ENCODE peak calls at places on chromosomes 2 and 18, in five cellular contexts. D, T, O, B and Q are unnamed samples.

GRCh38 chr2:233746475-233747282 is 13.4 kb upstream of the UGT1A1 start:
- DNase-seq in D (no peak), T (no peak), O (no peak), B (no peak), Q (no peak)

GRCh38 chr2:8592736-8593135 is 89.1 kb upstream of the ID2 start:
- DNase-seq in D (no peak), T (no peak), O (no peak), B (no peak), Q (no peak)

GRCh38 chr2:241003369-241003768 is 5.0 kb downstream of the SNED1 start:
- DNase-seq in D (no peak), T (no peak), O (no peak), B (no peak), Q (no peak)

GRCh38 chr18:37547196-37547595 is 18.4 kb downstream of the CELF4 start:
- DNase-seq in D (no peak), T (no peak), O (no peak), B (no peak), Q (no peak)

GRCh38 chr2:43898134-43898957 is 59.6 kb downstream of the ABCG8 start:
- DNase-seq in D (no peak), T (no peak), O (no peak), B (no peak), Q (no peak)

GRCh38 chr18:79199691-79200374 is 130.6 kb downstream of the ATP9B start:
- DNase-seq in D (no peak), T (no peak), O (no peak), B (peak), Q (no peak)

GRCh38 chr18:23158884-23159820 is 23.9 kb downstream of the CABLES1 start:
- DNase-seq in D (no peak), T (no peak), O (no peak), B (no peak), Q (no peak)

GRCh38 chr2:177806025-177806424 is 266.6 kb downstream of the PDE11A start:
- DNase-seq in D (no peak), T (no peak), O (no peak), B (peak), Q (no peak)

GRCh38 chr2:114714316-114714715 is 271.9 kb downstream of the DPP10 start:
- DNase-seq in D (no peak), T (no peak), O (no peak), B (no peak), Q (no peak)

GRCh38 chr2:217834057-217834620 is 168.7 kb downstream of the TNS1 start:
- DNase-seq in D (no peak), T (no peak), O (peak), B (no peak), Q (peak)

GRCh38 chr2:65550246-65550645 is 117.8 kb upstream of the SPRED2 start:
- DNase-seq in D (peak), T (no peak), O (no peak), B (peak), Q (no peak)

GRCh38 chr2:201127570-201127969 is 11.6 kb downstream of the CFLAR start:
- DNase-seq in D (peak), T (no peak), O (peak), B (peak), Q (no peak)

GRCh38 chr2:187580462-187581124 is 26.4 kb upstream of the TFPI start:
- DNase-seq in D (peak), T (no peak), O (no peak), B (peak), Q (no peak)

GRCh38 chr2:119659601-119660342 is 19.2 kb upstream of the TMEM177 start:
- DNase-seq in D (peak), T (no peak), O (peak), B (peak), Q (no peak)

GRCh38 chr2:85903849-85904248 is 15.1 kb upstream of the ST3GAL5 start:
- DNase-seq in D (no peak), T (no peak), O (no peak), B (no peak), Q (no peak)

GRCh38 chr2:10039658-10040410 is 3.5 kb upstream of the KLF11 start:
- DNase-seq in D (no peak), T (no peak), O (peak), B (peak), Q (no peak)

GRCh38 chr2:3117650-3118216 is 259.9 kb downstream of the EIPR1 start:
- DNase-seq in D (no peak), T (no peak), O (no peak), B (no peak), Q (no peak)

GRCh38 chr2:218019411-218020060 is 16.7 kb upstream of the TNS1 start:
- DNase-seq in D (no peak), T (no peak), O (no peak), B (no peak), Q (peak)

GRCh38 chr2:201484805-201485204 is 33.3 kb downstream of the STRADB start:
- DNase-seq in D (no peak), T (no peak), O (no peak), B (no peak), Q (no peak)

GRCh38 chr2:107633580-107634147 is 193.0 kb upstream of the RGPD4 start:
- DNase-seq in D (no peak), T (no peak), O (no peak), B (peak), Q (no peak)

GRCh38 chr2:171160630-171161424 is at the start of gene TLK1:
- DNase-seq in D (peak), T (no peak), O (peak), B (peak), Q (peak)

GRCh38 chr2:10446631-10447030 is 1.5 kb downstream of the ODC1 start:
- DNase-seq in D (peak), T (no peak), O (no peak), B (no peak), Q (no peak)

GRCh38 chr2:9771481-9772017 is 71.7 kb upstream of the TAF1B start:
- DNase-seq in D (no peak), T (no peak), O (no peak), B (peak), Q (no peak)

GRCh38 chr2:112793449-112793978 is 9.2 kb upstream of the IL1A start:
- DNase-seq in D (no peak), T (no peak), O (no peak), B (peak), Q (no peak)

GRCh38 chr2:174259981-174260380 is 11.6 kb upstream of the OLA1 start:
- DNase-seq in D (no peak), T (no peak), O (no peak), B (peak), Q (no peak)

GRCh38 chr2:197803033-197803444 is 1.4 kb upstream of the PLCL1 start:
- DNase-seq in D (peak), T (no peak), O (no peak), B (peak), Q (no peak)

DNA sequence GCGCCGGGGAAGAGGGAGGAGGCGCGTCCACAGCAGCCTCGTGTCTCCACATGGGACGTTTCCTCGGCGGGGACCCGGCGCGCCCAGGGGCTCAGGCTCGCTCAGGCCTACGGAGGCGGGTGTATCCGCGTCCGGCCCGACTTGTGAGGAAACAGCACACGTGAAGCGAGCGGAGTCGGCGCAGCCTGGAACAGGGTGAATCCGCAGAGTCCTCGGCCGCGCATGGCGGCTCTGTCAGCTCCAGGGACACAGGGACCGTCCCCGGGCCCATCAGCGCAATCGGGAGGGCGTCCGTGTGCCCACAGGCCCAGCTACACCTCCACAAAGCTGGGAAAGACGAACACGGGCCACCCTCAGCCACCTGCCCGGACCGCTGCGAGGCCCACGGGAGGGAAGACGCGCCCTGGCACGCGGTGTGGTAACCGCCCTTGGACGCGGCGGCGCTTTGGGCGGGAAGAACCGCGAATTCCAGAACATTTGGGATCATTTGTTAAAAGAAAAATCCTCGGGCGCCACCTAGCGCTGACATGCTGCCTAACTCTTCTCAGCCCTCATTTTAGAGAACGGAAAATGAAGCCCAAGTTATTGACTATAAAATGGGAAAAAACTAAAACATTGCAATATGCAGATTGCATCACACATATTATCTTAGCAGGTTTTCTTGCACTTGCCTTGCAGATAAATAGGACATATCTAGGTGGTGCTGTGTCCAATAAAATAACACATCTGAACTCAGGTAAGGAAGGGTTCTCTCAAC is 40.4 kb downstream of the TMEM18 start:
- DNase-seq in D (peak), T (no peak), O (peak), B (peak), Q (no peak)
- H3K4me3 ChIP-seq in D (no peak), T (peak), O (peak), B (peak), Q (peak)

GRCh38 chr2:133667-134593 is 87.6 kb upstream of the FAM110C start:
- DNase-seq in D (no peak), T (no peak), O (no peak), B (no peak), Q (no peak)
- H3K27ac ChIP-seq in D (no peak), T (no peak), O (no peak), B (no peak), Q (no peak)

DNA sequence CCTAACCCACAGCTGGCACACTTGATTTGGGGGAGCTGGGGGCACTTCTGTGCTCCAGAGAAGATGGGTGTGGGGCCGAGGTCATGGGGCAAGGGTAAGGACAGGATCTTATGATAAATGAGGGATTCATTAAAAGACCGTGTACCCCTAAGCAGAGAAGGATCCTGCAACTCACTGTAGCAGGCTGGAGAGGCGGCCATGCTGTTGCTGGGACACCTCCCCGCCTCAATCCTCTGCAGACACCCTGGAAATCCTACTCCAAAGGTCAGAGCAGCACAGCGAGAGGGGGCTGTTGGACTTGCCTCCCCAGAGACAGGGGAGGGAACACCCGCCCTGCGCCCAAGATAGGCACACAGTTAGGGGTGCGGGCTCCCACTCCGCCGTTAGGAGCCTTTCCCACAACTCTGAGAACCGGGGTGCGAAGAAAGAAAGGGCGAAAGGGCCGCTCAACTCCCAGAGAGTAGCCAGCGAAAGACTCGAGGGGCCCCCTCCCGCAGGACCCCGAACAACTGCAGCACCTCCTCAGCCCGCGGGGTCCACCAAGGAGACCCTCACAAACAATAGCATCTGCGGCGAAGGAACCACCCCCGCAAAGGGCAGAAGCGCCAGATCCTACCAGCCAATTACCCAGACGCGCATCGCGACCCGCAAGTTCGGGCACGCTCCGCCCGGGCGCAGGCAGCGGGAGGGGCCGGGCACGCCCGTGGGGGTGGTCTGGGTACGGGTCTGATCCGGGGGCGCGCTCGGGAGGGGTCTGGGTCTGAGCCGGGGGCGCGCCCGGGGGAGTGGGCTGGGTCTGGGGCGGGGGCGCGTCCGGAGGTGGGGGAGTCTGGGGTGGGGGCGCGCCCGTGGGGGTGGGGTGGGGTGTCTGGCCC is 1.3 kb downstream of the PARD6G start:
- DNase-seq in D (no peak), T (no peak), O (peak), B (no peak), Q (peak)
- H3K4me3 ChIP-seq in D (no peak), T (peak), O (peak), B (no peak), Q (peak)

DNA sequence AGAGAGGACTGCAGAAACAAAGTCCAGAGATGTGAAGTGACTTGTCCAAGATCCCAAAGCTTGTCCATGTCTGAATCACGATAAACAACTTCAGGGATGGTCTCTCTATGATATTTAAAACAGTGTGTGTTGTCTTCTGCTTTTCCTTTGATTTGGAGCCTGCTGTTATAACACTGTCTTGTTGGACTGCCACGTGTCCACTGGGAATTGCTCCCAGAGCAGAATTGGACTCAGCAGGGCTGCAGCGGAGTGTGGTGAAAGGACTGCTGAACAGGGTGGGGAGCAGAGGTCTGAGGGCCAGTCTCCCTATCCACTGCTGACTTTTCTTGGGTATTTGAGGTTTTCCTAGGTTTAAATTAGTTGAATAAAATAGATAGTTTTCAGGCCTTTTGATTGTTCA is 68.3 kb downstream of the IL1R2 start:
- DNase-seq in D (no peak), T (no peak), O (no peak), B (no peak), Q (no peak)
- H3K27ac ChIP-seq in D (no peak), T (no peak), O (no peak), B (no peak), Q (no peak)

GRCh38 chr2:20439193-20439475 is 7.7 kb upstream of the RHOB start:
- DNase-seq in D (no peak), T (no peak), O (no peak), B (peak), Q (peak)

GRCh38 chr2:20439503-20439902 is 7.4 kb upstream of the RHOB start:
- DNase-seq in D (no peak), T (no peak), O (no peak), B (no peak), Q (peak)

GRCh38 chr2:20440001-20440560 is 6.8 kb upstream of the RHOB start:
- DNase-seq in D (no peak), T (no peak), O (no peak), B (no peak), Q (peak)

GRCh38 chr2:20436716-20437470 is 10.0 kb upstream of the RHOB start:
- DNase-seq in D (peak), T (no peak), O (no peak), B (no peak), Q (peak)

DNA sequence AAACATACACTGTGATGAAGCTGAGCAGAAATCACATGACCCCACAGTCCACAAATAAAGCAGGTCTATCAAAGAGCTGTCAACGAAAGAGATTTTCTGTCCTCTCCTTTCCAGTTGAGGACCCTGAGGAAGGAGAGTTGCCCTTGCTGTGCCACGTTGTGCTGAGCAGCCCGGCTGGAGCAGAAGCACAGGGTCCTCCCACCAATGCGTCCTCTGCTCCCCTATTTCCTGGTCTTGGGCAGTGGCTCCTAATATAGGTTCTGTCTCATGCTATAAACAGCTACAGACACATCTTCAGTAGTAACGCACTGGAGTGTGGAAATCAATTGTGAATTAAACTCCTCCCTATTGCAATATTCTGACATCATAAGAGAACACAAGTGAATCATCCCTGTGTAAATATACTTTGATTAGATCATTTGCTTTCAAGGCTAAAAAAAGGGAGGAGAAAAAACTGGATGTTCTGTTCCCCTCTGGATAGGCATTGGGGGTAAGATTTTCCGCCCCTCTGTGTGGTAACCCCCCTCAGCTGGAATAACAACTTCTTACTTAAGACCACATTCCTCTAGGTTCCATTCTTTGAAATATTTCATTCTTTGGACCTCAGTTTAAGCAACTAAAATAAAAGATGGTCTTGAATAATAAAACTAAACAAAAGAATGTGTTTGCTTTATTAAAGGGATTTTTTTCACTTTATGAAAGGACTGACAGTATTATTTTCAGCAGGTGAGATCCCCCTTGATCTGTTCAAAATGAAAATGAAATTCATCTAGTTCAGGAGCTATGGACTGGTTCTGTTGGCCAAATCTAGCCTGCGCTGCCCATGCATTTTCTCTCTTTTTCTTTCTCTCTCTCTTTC is 8.3 kb upstream of the RHOB start:
- DNase-seq in D (no peak), T (no peak), O (no peak), B (peak), Q (peak)
- H3K4me3 ChIP-seq in D (no peak), T (peak), O (no peak), B (no peak), Q (peak)

DNA sequence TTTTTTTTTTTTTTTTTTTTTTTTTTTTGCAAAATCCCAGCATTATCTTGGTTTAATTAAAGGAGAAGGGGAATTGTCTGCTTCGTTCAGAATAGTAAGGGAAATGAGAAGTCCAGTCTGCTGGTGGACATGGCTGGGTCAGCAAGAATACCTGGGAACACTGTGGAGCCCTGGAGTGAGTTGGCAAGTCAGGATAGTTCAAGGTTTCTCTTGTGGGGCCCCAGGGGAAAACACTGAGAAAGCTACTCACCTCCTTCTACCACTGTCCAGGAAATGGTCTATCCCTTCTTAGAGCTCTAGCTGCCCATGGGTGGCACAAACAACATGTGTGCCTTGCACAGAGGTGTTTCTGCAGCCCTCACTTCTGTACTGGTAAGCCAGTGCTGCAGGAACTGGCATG is 169.1 kb upstream of the SIX2 start:
- DNase-seq in D (peak), T (no peak), O (no peak), B (peak), Q (no peak)
- H3K27ac ChIP-seq in D (no peak), T (no peak), O (no peak), B (peak), Q (no peak)

GRCh38 chr2:95310651-95311050 is 13.5 kb downstream of the KCNIP3 start:
- DNase-seq in D (no peak), T (no peak), O (no peak), B (peak), Q (no peak)
- H3K4me3 ChIP-seq in D (no peak), T (no peak), O (no peak), B (no peak), Q (no peak)

DNA sequence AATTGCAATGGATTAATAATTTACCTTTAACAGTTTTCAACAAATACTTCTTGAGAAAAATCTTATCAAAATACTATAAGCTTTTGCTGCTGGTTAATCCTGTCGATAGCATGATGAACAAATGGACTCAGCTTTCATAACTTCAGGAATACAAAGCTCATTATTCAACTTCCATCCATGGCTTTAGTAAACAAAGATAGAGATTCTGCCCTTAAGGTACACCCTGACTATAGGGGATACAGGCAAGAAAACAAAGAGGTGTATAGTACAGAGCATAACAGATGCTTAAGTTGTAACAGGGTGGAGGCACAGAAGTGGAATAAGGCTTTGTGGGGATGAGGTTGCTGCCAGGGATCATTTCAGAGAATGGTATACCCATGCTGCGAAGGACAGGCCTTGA is 272.5 kb upstream of the STON1 start:
- DNase-seq in D (no peak), T (no peak), O (no peak), B (no peak), Q (no peak)
- H3K27ac ChIP-seq in D (no peak), T (no peak), O (no peak), B (no peak), Q (no peak)